ENCODE peak calls at places on chromosomes 1 and 21, in four cellular contexts. O, M, D and H are unnamed samples.

GRCh38 chr1:19814244-19814661 is 830 bp downstream of the RNF186 start:
- DNase-seq in O (no peak), M (no peak), D (no peak), H (no peak)

GRCh38 chr1:47180603-47181094 is 9.2 kb downstream of the PDZK1IP1 start:
- DNase-seq in O (no peak), M (no peak), D (no peak), H (no peak)

GRCh38 chr1:177952249-177952648 is 17.6 kb downstream of the SEC16B start:
- DNase-seq in O (no peak), M (no peak), D (no peak), H (no peak)

GRCh38 chr1:171128463-171128862 is 37.8 kb downstream of the FMO3 start:
- DNase-seq in O (no peak), M (no peak), D (no peak), H (no peak)

GRCh38 chr1:2544875-2545638 is 11.1 kb upstream of the TNFRSF14 start:
- DNase-seq in O (no peak), M (no peak), D (no peak), H (no peak)

GRCh38 chr1:3292051-3292722 is 162.3 kb upstream of the ARHGEF16 start:
- DNase-seq in O (no peak), M (no peak), D (no peak), H (no peak)

GRCh38 chr1:12587981-12588620 is 29.9 kb downstream of the DHRS3 start:
- DNase-seq in O (no peak), M (no peak), D (no peak), H (no peak)

GRCh38 chr21:45333583-45334121 is 46.0 kb upstream of the POFUT2 start:
- DNase-seq in O (no peak), M (no peak), D (no peak), H (no peak)

GRCh38 chr1:172566196-172566997 is 33.4 kb downstream of the SUCO start:
- DNase-seq in O (no peak), M (no peak), D (no peak), H (no peak)

GRCh38 chr21:45582128-45582527 is 39.9 kb upstream of the SLC19A1 start:
- DNase-seq in O (no peak), M (no peak), D (no peak), H (no peak)

GRCh38 chr1:25541425-25541824 is 2.0 kb upstream of the LDLRAP1 start:
- DNase-seq in O (no peak), M (no peak), D (no peak), H (no peak)